ENCODE peak calls at places on chromosomes 12 and 14, in five cellular contexts. O is H9, T is trophoblast cell, S is mesenchymal stem cell, I is IMR-90. J is an unnamed sample.

GRCh38 chr14:64947710-64948611 is 5.4 kb upstream of the GPX2 start:
- DNase-seq in O (no peak), T (no peak), S (no peak), I (no peak), J (no peak)

GRCh38 chr12:693937-694533 is 30.8 kb upstream of the NINJ2 start:
- DNase-seq in O (no peak), T (no peak), S (no peak), I (no peak), J (no peak)

GRCh38 chr12:12147111-12147510 is 76.4 kb downstream of the BCL2L14 start:
- DNase-seq in O (no peak), T (no peak), S (no peak), I (no peak), J (no peak)

GRCh38 chr14:51318777-51319176 is 78.7 kb downstream of the TMX1 start:
- DNase-seq in O (no peak), T (no peak), S (no peak), I (no peak), J (no peak)

GRCh38 chr12:52354197-52354596 is 13.1 kb downstream of the KRT85 start:
- DNase-seq in O (no peak), T (no peak), S (no peak), I (no peak), J (no peak)

GRCh38 chr12:114395755-114396152 is 10.2 kb downstream of the TBX5 start:
- DNase-seq in O (no peak), T (no peak), S (no peak), I (peak), J (peak)

GRCh38 chr14:58942516-58942915 is 246.0 kb upstream of the DAAM1 start:
- DNase-seq in O (no peak), T (peak), S (peak), I (peak), J (no peak)

GRCh38 chr12:50533971-50534370 is 29.2 kb downstream of the DIP2B start:
- DNase-seq in O (no peak), T (no peak), S (peak), I (no peak), J (no peak)

GRCh38 chr12:120697344-120697743 is 10.4 kb downstream of the MLEC start:
- DNase-seq in O (no peak), T (no peak), S (no peak), I (no peak), J (no peak)

GRCh38 chr12:57138526-57139272 is 8.7 kb downstream of the LRP1-AS start:
- DNase-seq in O (no peak), T (peak), S (no peak), I (no peak), J (no peak)

GRCh38 chr12:28308891-28309290 is 118.6 kb downstream of the CCDC91 start:
- DNase-seq in O (no peak), T (peak), S (no peak), I (peak), J (no peak)

GRCh38 chr14:89276424-89276975 is 140.5 kb downstream of the FOXN3 start:
- DNase-seq in O (no peak), T (peak), S (peak), I (peak), J (no peak)

GRCh38 chr12:68119724-68120211 is 39.8 kb downstream of the IFNG start:
- DNase-seq in O (no peak), T (no peak), S (no peak), I (no peak), J (no peak)

GRCh38 chr12:53498235-53498630 is 1.0 kb downstream of the MAP3K12 start:
- DNase-seq in O (no peak), T (no peak), S (no peak), I (no peak), J (no peak)
- H2BK120ac ChIP-seq in O (no peak), T (no peak), S (no peak), I (no peak), J (no peak)

GRCh38 chr12:105773501-105773900 is 365.3 kb downstream of the NUAK1 start:
- DNase-seq in O (no peak), T (no peak), S (peak), I (no peak), J (no peak)

GRCh38 chr12:105765053-105766019 is 373.4 kb downstream of the NUAK1 start:
- DNase-seq in O (no peak), T (no peak), S (no peak), I (no peak), J (no peak)

GRCh38 chr12:105774037-105774436 is 364.7 kb downstream of the NUAK1 start:
- DNase-seq in O (no peak), T (peak), S (no peak), I (no peak), J (no peak)

GRCh38 chr12:105766029-105766428 is 372.7 kb downstream of the NUAK1 start:
- DNase-seq in O (no peak), T (no peak), S (no peak), I (no peak), J (no peak)

DNA sequence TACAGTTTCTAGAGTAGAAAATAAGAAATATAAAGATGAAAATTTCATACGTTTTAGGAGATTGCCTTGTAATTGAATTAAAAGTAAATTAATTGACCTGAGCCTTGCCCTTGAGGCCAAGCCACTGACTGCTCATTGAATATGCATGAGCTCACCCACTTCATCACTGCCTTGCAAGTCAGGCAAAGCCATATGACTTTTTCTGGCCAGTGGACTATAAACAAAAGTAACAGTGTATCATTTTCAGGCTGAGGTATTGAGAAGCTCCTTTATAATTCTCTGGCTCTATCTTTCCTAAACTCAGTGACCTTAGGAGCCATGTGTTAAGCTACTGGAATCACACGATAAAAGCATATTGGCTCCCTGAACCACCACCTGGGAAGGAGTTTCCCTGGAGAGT is 369.3 kb downstream of the NUAK1 start:
- DNase-seq in O (no peak), T (no peak), S (peak), I (peak), J (no peak)
- H3K14ac ChIP-seq in O (no peak), T (no peak), S (no peak), I (no peak), J (no peak)

GRCh38 chr12:62719027-62719426 is 215.9 kb downstream of the PPM1H start:
- DNase-seq in O (no peak), T (no peak), S (no peak), I (no peak), J (no peak)

GRCh38 chr12:62722971-62723680 is 211.8 kb downstream of the PPM1H start:
- DNase-seq in O (no peak), T (no peak), S (no peak), I (peak), J (no peak)

GRCh38 chr12:62717636-62718035 is 217.3 kb downstream of the PPM1H start:
- DNase-seq in O (no peak), T (no peak), S (no peak), I (no peak), J (no peak)

GRCh38 chr12:62724285-62724684 is 210.7 kb downstream of the PPM1H start:
- DNase-seq in O (no peak), T (no peak), S (no peak), I (no peak), J (no peak)

GRCh38 chr12:62720661-62721330 is 214.2 kb downstream of the PPM1H start:
- DNase-seq in O (no peak), T (no peak), S (peak), I (peak), J (no peak)
- H2AK5ac ChIP-seq in O (no peak), T (no peak), S (peak), I (peak), J (peak)

DNA sequence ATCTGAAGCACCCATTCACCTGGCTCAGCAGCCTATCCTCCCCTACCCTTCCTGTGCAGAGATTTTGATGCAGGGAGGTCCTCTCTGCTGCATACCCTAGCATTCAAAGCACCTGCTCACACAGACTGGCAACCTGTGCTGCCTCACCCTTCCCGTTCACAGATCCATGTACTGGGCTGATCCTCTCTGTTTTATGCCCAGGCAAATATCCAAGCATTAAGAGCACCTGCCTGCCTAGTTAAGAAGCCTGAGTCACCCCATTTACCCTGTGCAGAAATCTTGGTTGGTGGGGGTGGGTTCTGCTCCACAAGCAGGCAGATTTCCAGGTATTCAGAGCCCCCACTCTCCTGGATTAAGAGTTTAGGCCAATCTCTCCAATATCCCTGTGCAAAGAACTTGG is 8.4 kb downstream of the TAS2R13 start:
- DNase-seq in O (no peak), T (no peak), S (no peak), I (no peak), J (no peak)
- H2BK120ac ChIP-seq in O (no peak), T (no peak), S (no peak), I (no peak), J (no peak)

GRCh38 chr14:20343855-20344205 is 395 bp downstream of the PARP2 start:
- DNase-seq in O (no peak), T (peak), S (peak), I (peak), J (no peak)
- H3K14ac ChIP-seq in O (peak), T (peak), S (no peak), I (peak), J (no peak)

GRCh38 chr14:93059917-93060545 is 55.7 kb downstream of the ITPK1 start:
- DNase-seq in O (peak), T (no peak), S (no peak), I (no peak), J (no peak)
- H2AK5ac ChIP-seq in O (no peak), T (no peak), S (no peak), I (no peak), J (peak)

GRCh38 chr12:48602192-48602989 is 32.5 kb upstream of the LALBA start:
- DNase-seq in O (peak), T (no peak), S (no peak), I (no peak), J (no peak)
- H2BK120ac ChIP-seq in O (no peak), T (no peak), S (no peak), I (no peak), J (no peak)

GRCh38 chr12:48105321-48105866 is 485 bp downstream of the SENP1 start:
- DNase-seq in O (no peak), T (peak), S (no peak), I (peak), J (no peak)
- H3K14ac ChIP-seq in O (peak), T (peak), S (no peak), I (peak), J (no peak)

DNA sequence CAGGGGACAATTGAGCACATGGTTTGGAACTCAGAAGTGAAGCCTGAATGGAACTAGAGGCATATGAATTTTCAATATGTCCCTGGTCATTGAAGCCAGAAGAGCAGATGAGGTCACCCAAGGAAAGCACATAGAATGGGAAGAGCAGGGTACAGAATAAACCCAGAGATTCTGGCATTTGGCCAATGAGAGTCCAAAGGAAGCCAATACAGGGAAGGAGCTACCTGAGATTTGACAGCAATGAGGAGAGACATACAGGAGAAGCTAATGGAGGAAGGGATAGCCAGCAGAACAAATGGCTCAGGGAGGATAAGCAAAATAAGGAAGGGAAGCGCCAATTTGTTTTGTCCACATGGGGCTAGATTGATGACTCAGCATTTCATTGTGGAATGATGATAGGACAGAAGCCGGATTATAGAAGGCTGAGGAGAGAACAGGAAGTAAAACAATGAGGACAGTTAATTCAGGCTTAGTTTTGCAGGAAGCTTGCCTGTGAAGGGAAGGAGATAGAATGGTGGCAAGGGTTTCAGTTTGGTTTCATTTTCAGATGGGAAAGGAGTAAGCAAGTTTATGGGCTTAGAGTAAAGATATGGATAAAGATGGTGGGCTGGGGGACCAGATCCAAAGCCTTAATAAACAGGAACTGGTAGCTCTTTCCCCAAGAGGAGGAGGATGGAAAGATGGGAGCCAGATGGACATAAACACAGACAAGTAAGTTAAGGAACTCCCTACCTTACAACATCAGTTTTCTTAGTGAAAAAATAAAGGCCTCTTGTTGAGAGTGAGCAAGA is 3.2 kb upstream of the SPTSSA start:
- DNase-seq in O (no peak), T (no peak), S (peak), I (peak), J (no peak)
- H2AK5ac ChIP-seq in O (no peak), T (no peak), S (no peak), I (no peak), J (no peak)

DNA sequence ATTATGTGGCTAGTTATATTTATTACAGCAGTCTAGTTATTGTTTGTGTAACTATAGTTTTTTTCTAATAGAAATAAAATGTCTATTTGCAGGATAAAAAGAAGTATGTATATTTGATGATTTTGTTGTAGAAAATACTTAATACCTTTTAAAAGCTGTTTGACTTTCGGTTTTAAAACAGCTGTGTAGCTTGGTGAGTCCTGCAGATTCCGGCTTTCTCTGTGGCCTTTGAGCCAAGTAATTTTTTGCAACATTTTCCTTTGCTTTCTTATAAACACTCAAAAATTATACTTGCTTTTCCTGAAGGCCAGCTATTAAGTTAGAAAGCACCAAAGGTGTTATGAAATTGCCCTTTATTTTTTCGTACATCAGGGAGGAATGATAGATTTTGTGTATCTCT is 63.5 kb downstream of the CRADD start:
- DNase-seq in O (no peak), T (no peak), S (peak), I (peak), J (no peak)
- H2BK120ac ChIP-seq in O (no peak), T (no peak), S (no peak), I (no peak), J (no peak)

J was measured in neuronal stem cell.